ENCODE peak calls at places on chromosomes 16 and 17, in nine cellular contexts. W is HCT116; Z is right cardiac atrium; N is mesenchymal stem cell; X is iPS DF 6.9; T is osteoblast; B is aorta; R is CD8-positive, alpha-beta memory T cell; G is cardiac muscle cell. E is an unnamed sample. For H3K4me1, the result is how much of the 10 kb centered on the place peaks cover.

GRCh38 chr16:57569306-57569946 is 27.0 kb downstream of the ADGRG5 start:
- DNase-seq in W (no peak), Z (no peak), N (no peak), X (no peak), T (no peak), B (no peak), R (no peak), G (no peak), E (no peak)

GRCh38 chr16:82011199-82011641 is at the start of gene SDR42E1:
- DNase-seq in W (peak), Z (peak), N (no peak), X (no peak), T (peak), B (peak), R (peak), G (no peak), E (no peak)

GRCh38 chr16:424033-424622 is 1.3 kb upstream of the RAB11FIP3 start:
- DNase-seq in W (no peak), Z (peak), N (peak), X (no peak), T (peak), B (peak), R (no peak), G (peak), E (peak)

GRCh38 chr17:19958023-19958422 is 19.6 kb downstream of the AKAP10 start:
- DNase-seq in W (peak), Z (no peak), N (peak), X (no peak), T (peak), B (no peak), R (no peak), G (peak), E (no peak)

GRCh38 chr16:66057056-66057455 is 309.4 kb upstream of the CDH5 start:
- DNase-seq in W (no peak), Z (no peak), N (no peak), X (no peak), T (no peak), B (no peak), R (no peak), G (no peak), E (peak)

GRCh38 chr17:67265620-67266019 is 20.6 kb upstream of the HELZ start:
- DNase-seq in W (no peak), Z (no peak), N (no peak), X (no peak), T (no peak), B (no peak), R (no peak), G (no peak), E (no peak)

GRCh38 chr16:23676924-23677480 is 1.7 kb upstream of the PLK1 start:
- DNase-seq in W (no peak), Z (no peak), N (no peak), X (no peak), T (peak), B (no peak), R (no peak), G (no peak), E (no peak)

GRCh38 chr17:27379863-27380533 is 76.2 kb upstream of the KSR1 start:
- DNase-seq in W (no peak), Z (peak), N (no peak), X (no peak), T (peak), B (peak), R (no peak), G (peak), E (no peak)

GRCh38 chr17:13541032-13541480 is 60.7 kb downstream of the HS3ST3A1 start:
- DNase-seq in W (peak), Z (no peak), N (peak), X (no peak), T (peak), B (no peak), R (no peak), G (peak), E (peak)

GRCh38 chr16:8708546-8708945 is 34.1 kb downstream of the ABAT start:
- DNase-seq in W (no peak), Z (no peak), N (no peak), X (no peak), T (no peak), B (no peak), R (no peak), G (no peak), E (no peak)

GRCh38 chr17:63996430-63997182 is 1.5 kb upstream of the PRR29 start:
- DNase-seq in W (no peak), Z (no peak), N (no peak), X (no peak), T (peak), B (peak), R (no peak), G (no peak), E (no peak)

GRCh38 chr17:77332981-77333685 is 192.4 kb downstream of the SEC14L1 start:
- DNase-seq in W (no peak), Z (no peak), N (peak), X (no peak), T (peak), B (no peak), R (no peak), G (peak), E (no peak)

GRCh38 chr17:12637015-12637414 is 28.7 kb upstream of the MYOCD start:
- DNase-seq in W (no peak), Z (no peak), N (peak), X (no peak), T (peak), B (peak), R (no peak), G (peak), E (no peak)

GRCh38 chr17:41777579-41778188 is 8.8 kb downstream of the JUP start:
- DNase-seq in W (no peak), Z (peak), N (peak), X (no peak), T (peak), B (peak), R (no peak), G (peak), E (no peak)

GRCh38 chr16:2150418-2151187 is 2.2 kb downstream of the RAB26 start:
- DNase-seq in W (no peak), Z (peak), N (peak), X (no peak), T (peak), B (no peak), R (no peak), G (peak), E (no peak)

GRCh38 chr16:74321356-74321755 is 24.7 kb downstream of the PSMD7 start:
- DNase-seq in W (no peak), Z (peak), N (no peak), X (no peak), T (no peak), B (peak), R (no peak), G (no peak), E (no peak)

GRCh38 chr16:77402672-77403071 is 32.2 kb downstream of the ADAMTS18 start:
- DNase-seq in W (no peak), Z (no peak), N (no peak), X (no peak), T (no peak), B (no peak), R (no peak), G (no peak), E (peak)

GRCh38 chr16:26987631-26988030 is 79.1 kb upstream of the C16orf82 start:
- DNase-seq in W (no peak), Z (no peak), N (peak), X (no peak), T (no peak), B (no peak), R (no peak), G (peak), E (no peak)

GRCh38 chr17:63544467-63545301 is 5.6 kb upstream of the DCAF7 start:
- DNase-seq in W (no peak), Z (no peak), N (no peak), X (no peak), T (peak), B (no peak), R (no peak), G (no peak), E (no peak)

GRCh38 chr17:36545465-36546417 is 1.0 kb downstream of the GGNBP2 start:
- DNase-seq in W (peak), Z (peak), N (peak), X (peak), T (peak), B (peak), R (peak), G (peak), E (no peak)

GRCh38 chr17:17039911-17040310 is 2.3 kb upstream of the MPRIP start:
- DNase-seq in W (no peak), Z (no peak), N (no peak), X (no peak), T (peak), B (no peak), R (no peak), G (no peak), E (no peak)

GRCh38 chr17:17042381-17042736 is at the start of gene MPRIP:
- DNase-seq in W (no peak), Z (no peak), N (no peak), X (no peak), T (no peak), B (no peak), R (no peak), G (no peak), E (no peak)

GRCh38 chr17:17042851-17043667 is 802 bp downstream of the MPRIP start:
- DNase-seq in W (no peak), Z (no peak), N (peak), X (no peak), T (peak), B (no peak), R (peak), G (peak), E (no peak)

GRCh38 chr17:17041018-17041521 is 1.2 kb upstream of the MPRIP start:
- DNase-seq in W (no peak), Z (no peak), N (peak), X (no peak), T (peak), B (no peak), R (no peak), G (no peak), E (no peak)

DNA sequence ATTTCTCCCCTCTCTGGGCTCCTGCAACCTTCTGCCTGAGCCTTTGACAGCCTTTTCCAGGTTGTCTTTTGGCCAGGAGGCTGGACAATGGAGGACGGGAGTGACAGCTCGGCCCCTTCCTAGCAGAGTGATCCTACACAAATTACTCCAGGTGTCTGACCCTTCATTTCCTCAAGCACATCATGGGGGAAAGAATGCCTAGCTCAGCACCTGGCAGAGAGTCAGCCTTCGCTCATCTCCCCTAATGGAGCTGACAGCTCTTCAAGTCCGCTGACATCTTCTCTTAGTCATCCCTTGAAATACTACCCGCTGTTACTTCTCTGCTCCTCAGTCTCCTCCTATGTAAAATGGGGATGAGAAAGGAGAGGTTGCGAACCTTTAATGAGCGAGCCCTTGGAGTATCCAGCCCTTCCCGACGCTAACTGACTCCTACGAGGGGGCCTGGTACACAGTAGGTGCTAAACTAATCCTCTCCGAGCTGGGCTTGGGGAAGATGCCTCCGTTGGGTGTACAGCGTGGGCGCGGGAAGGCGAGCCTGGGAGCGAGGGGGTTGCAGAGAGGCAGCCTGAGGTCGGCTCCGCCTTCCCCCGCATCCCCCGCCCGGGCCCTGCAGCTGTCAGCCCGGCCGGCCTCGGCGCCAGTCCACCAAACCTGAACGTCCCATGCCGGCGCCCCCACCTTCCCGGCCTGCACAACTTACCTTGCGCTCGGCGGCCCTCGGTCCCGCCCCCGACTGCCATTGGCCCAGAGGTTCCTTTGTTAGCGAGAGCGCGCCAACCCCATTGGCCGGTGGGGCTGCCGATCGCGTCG is 481 bp upstream of the MPRIP start:
- DNase-seq in W (peak), Z (peak), N (peak), X (peak), T (peak), B (peak), R (peak), G (peak), E (peak)
- H3K4me1 ChIP-seq in W (half or more), Z (under half), N (under half), X (under half), T (under half), B (under half), R (under half), G (under half), E (under half)

GRCh38 chr17:8160741-8161221 is 2.0 kb downstream of the VAMP2 start:
- DNase-seq in W (no peak), Z (no peak), N (peak), X (no peak), T (peak), B (no peak), R (no peak), G (no peak), E (no peak)

GRCh38 chr17:8159032-8159400 is 3.7 kb downstream of the VAMP2 start:
- DNase-seq in W (no peak), Z (no peak), N (no peak), X (no peak), T (peak), B (no peak), R (no peak), G (no peak), E (no peak)

GRCh38 chr17:8159459-8160223 is 3.1 kb downstream of the VAMP2 start:
- DNase-seq in W (no peak), Z (no peak), N (no peak), X (no peak), T (peak), B (peak), R (no peak), G (no peak), E (no peak)

GRCh38 chr17:8161289-8162231 is 1.2 kb downstream of the VAMP2 start:
- DNase-seq in W (no peak), Z (no peak), N (no peak), X (no peak), T (peak), B (no peak), R (no peak), G (no peak), E (no peak)

DNA sequence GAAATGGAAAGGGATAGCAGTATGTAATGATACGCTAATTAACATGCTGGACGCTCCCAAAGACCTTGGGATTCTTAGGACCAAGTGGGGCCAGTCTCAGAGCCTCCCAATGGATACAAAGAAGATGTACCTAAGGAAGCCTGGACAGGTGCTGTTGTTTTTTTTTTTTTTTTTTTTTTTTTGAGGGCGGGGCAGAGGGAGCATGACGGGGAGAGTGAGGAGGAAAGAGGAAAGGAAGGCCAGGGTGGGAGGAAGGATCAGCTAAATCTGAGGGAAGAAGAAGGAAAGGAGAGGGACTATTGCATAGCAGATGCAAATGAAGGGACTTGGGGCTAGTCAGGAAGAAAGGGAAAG is 2.5 kb downstream of the VAMP2 start:
- DNase-seq in W (no peak), Z (no peak), N (peak), X (no peak), T (peak), B (no peak), R (no peak), G (no peak), E (no peak)
- H3K4me1 ChIP-seq in W (half or more), Z (under half), N (under half), X (under half), T (under half), B (under half), R (half or more), G (under half), E (half or more)

GRCh38 chr17:59371426-59372099 is 40.1 kb downstream of the YPEL2 start:
- DNase-seq in W (no peak), Z (peak), N (peak), X (no peak), T (no peak), B (peak), R (no peak), G (no peak), E (no peak)
- H3K4me1 ChIP-seq in W (under half), Z (half or more), N (under half), X (under half), T (half or more), B (half or more), R (half or more), G (half or more), E (half or more)

GRCh38 chr16:10987361-10988163 is 43.2 kb downstream of the CLEC16A start:
- DNase-seq in W (no peak), Z (no peak), N (no peak), X (no peak), T (no peak), B (no peak), R (no peak), G (peak), E (no peak)
- H3K4me1 ChIP-seq in W (under half), Z (under half), N (under half), X (under half), T (under half), B (under half), R (under half), G (under half), E (under half)

DNA sequence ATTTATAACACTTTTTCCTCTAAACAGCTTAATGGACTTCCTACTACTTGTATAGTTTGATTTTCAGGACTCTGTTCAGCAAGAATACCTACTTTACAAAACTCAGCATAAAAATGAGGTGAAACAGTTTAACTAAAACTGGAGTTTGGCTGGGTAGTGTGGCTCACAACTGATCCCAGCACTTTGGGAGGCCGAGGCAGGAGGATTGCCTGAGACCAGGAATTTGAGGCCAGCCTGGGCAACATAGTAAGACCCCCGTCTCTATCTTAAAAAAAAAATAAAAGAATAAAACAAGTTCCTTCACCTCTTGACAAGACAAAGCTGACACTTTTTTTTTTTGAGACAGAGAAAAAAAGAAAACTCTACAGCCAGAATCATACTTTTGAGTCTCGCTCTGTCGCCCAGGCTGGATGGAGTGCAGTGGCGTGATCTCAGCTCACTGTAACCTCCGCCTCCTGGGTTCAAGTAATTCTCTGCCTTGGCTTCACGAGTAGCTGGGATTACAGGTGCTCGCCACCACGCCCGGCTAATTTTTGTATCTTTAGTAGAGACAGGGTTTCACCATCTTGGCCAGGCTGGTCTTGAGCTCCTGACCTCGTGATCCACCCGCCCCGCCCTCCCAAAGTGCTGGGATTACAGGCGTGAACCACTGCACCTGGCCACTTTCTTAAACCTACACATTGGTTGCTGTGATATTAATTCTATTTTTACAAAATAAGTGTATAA is 2.6 kb downstream of the PDF start:
- DNase-seq in W (no peak), Z (no peak), N (no peak), X (no peak), T (no peak), B (peak), R (no peak), G (no peak), E (no peak)
- H3K4me1 ChIP-seq in W (under half), Z (under half), N (under half), X (under half), T (under half), B (under half), R (under half), G (under half), E (half or more)